ENCODE peak calls at places on chromosomes 2 and 18, in five cellular contexts. One of them, this sample, is unnamed.

GRCh38 chr18:9539283-9539682 is 64.0 kb downstream of the RALBP1 start:
- DNase-seq in body of pancreas: no peak
- DNase-seq in H54: peak; percentile 63
- DNase-seq in prostate gland: no peak
- DNase-seq in NB4: no peak
- DNase-seq in this sample: no peak

GRCh38 chr2:85601771-85602475 is 575 bp downstream of the TMEM150A start:
- DNase-seq in body of pancreas: peak; percentile 77
- DNase-seq in H54: no peak
- DNase-seq in prostate gland: peak; percentile 64
- DNase-seq in NB4: no peak
- DNase-seq in this sample: peak; percentile 73

GRCh38 chr2:149817206-149817605 is 229.6 kb upstream of the MMADHC start:
- DNase-seq in body of pancreas: no peak
- DNase-seq in H54: no peak
- DNase-seq in prostate gland: no peak
- DNase-seq in NB4: no peak
- DNase-seq in this sample: no peak

GRCh38 chr2:229129738-229130371 is 141.2 kb downstream of the PID1 start:
- DNase-seq in body of pancreas: no peak
- DNase-seq in H54: no peak
- DNase-seq in prostate gland: no peak
- DNase-seq in NB4: no peak
- DNase-seq in this sample: peak; percentile 74

GRCh38 chr2:47037678-47038077 is 117.4 kb downstream of the STPG4 start:
- DNase-seq in body of pancreas: no peak
- DNase-seq in H54: no peak
- DNase-seq in prostate gland: no peak
- DNase-seq in NB4: no peak
- DNase-seq in this sample: no peak

GRCh38 chr2:120398051-120398960 is 52.4 kb downstream of the INHBB start:
- DNase-seq in body of pancreas: no peak
- DNase-seq in H54: no peak
- DNase-seq in prostate gland: no peak
- DNase-seq in NB4: no peak
- DNase-seq in this sample: peak; percentile 1

GRCh38 chr2:176281267-176281666 is 12.0 kb downstream of the MTX2 start:
- DNase-seq in body of pancreas: no peak
- DNase-seq in H54: no peak
- DNase-seq in prostate gland: no peak
- DNase-seq in NB4: no peak
- DNase-seq in this sample: no peak

GRCh38 chr2:233386382-233387041 is 32.2 kb downstream of the DGKD start:
- DNase-seq in body of pancreas: no peak
- DNase-seq in H54: no peak
- DNase-seq in prostate gland: no peak
- DNase-seq in NB4: no peak
- DNase-seq in this sample: no peak

GRCh38 chr2:231296401-231296800 is 98.0 kb downstream of the ARMC9 start:
- DNase-seq in body of pancreas: no peak
- DNase-seq in H54: no peak
- DNase-seq in prostate gland: no peak
- DNase-seq in NB4: no peak
- DNase-seq in this sample: no peak

GRCh38 chr18:46224181-46224775 is 120.1 kb downstream of the HAUS1 start:
- DNase-seq in body of pancreas: no peak
- DNase-seq in H54: no peak
- DNase-seq in prostate gland: no peak
- DNase-seq in NB4: no peak
- DNase-seq in this sample: no peak

GRCh38 chr18:46220116-46220515 is 115.9 kb downstream of the HAUS1 start:
- DNase-seq in body of pancreas: no peak
- DNase-seq in H54: peak; percentile 16
- DNase-seq in prostate gland: no peak
- DNase-seq in NB4: no peak
- DNase-seq in this sample: no peak

GRCh38 chr18:46226461-46226860 is 122.3 kb downstream of the HAUS1 start:
- DNase-seq in body of pancreas: no peak
- DNase-seq in H54: no peak
- DNase-seq in prostate gland: no peak
- DNase-seq in NB4: no peak
- DNase-seq in this sample: no peak

GRCh38 chr18:46222093-46222492 is 117.9 kb downstream of the HAUS1 start:
- DNase-seq in body of pancreas: no peak
- DNase-seq in H54: no peak
- DNase-seq in prostate gland: no peak
- DNase-seq in NB4: no peak
- DNase-seq in this sample: no peak

DNA sequence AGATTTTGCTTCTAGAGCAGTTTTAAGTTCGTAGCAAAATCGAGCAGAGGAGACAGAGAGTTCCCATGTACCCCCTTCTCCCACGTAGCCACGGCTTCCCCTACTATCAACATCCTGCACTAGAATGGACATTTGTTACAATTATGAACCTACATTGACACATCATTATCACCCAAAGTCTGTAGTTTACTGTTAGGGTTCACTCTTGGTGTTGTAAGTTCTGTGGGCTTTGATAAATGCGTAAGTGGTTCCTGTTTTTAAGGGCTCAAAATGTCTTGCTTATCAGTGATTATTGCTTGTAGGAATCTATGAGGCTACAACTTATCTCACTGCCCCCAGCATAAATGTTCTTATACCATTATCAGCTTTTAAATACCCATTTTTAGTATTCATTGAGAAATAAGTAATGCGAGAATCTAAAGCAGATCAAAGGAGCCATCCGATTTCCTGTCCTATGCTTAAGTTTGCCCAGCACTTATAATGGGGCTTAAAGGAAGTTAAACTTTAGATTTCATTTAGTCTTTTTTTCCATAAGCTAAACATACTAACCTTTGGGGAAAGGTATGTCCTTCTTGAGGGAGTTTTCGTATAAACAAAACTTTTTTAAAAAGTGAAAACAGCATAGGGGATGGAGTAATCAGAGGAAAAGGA is 118.7 kb downstream of the HAUS1 start:
- DNase-seq in body of pancreas: no peak
- DNase-seq in H54: no peak
- DNase-seq in prostate gland: no peak
- DNase-seq in NB4: peak; percentile 57
- DNase-seq in this sample: no peak
- TF ChIP-seq POLR2A in body of pancreas: no peak
- TF ChIP-seq POLR2A in H54: no peak
- TF ChIP-seq POLR2A in prostate gland: no peak
- TF ChIP-seq POLR2A in NB4: no peak
- TF ChIP-seq POLR2A in this sample: no peak

GRCh38 chr18:76495435-76496199 is 575 bp upstream of the ZNF516 start:
- DNase-seq in body of pancreas: no peak
- DNase-seq in H54: no peak
- DNase-seq in prostate gland: no peak
- DNase-seq in NB4: peak; percentile 86
- DNase-seq in this sample: peak; percentile 57
- TF ChIP-seq POLR2A in body of pancreas: peak; percentile 62
- TF ChIP-seq POLR2A in H54: no peak
- TF ChIP-seq POLR2A in prostate gland: peak; percentile 41
- TF ChIP-seq POLR2A in NB4: peak; percentile 69
- TF ChIP-seq POLR2A in this sample: peak; percentile 57

GRCh38 chr2:152421521-152422367 is 86.8 kb downstream of the FMNL2 start:
- DNase-seq in body of pancreas: peak; percentile 49
- DNase-seq in H54: peak; percentile 44
- DNase-seq in prostate gland: peak; percentile 56
- DNase-seq in NB4: peak; percentile 91
- DNase-seq in this sample: peak; percentile 48
- TF ChIP-seq POLR2A in body of pancreas: no peak
- TF ChIP-seq POLR2A in H54: no peak
- TF ChIP-seq POLR2A in prostate gland: peak; percentile 27
- TF ChIP-seq POLR2A in NB4: no peak
- TF ChIP-seq POLR2A in this sample: no peak

DNA sequence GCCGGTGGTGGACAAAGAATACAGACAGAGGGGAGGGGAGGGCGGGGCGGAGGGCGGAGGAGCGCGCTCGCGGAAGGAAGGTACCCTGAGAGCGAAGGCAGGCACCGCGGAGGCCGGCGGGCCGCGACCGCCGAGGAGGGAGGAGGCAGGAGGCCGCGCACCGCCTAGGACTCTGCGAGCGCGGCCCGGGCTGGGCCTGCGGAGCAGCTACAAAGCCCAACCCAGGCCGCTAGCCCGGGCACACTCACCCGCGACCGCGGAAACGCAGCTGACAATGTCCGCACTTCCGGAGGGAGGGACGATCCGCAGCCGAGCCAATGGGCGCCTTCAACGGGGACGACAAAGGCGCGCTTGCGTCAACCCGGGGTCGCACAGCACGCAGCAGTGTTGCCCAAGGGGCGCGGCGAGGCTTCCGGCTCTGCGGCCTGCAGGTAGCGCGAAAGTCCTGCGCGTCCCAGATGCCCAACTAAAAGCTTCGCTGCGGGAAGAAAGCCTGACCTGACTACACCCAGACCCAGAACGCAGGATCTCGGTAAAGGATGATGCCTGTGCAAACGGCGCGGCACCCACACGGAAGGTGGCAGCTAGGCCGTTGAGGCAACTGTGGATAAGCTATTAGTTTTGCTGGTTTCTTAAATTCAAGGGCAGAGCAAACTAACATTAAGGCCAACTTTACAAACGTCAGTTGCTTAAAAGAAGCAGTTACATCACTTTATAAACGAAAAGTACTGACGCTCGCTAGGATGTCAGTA is at the start of gene C18orf32:
- DNase-seq in body of pancreas: peak; percentile 94
- DNase-seq in H54: peak; percentile 68
- DNase-seq in prostate gland: peak; percentile 90
- DNase-seq in NB4: peak; percentile 97
- DNase-seq in this sample: peak; percentile 97
- TF ChIP-seq POLR2A in body of pancreas: peak; percentile 91
- TF ChIP-seq POLR2A in H54: peak; percentile 59
- TF ChIP-seq POLR2A in prostate gland: peak; percentile 91
- TF ChIP-seq POLR2A in NB4: peak; percentile 77
- TF ChIP-seq POLR2A in this sample: peak; percentile 97

GRCh38 chr2:96140941-96141623 is 2.8 kb upstream of the ASTL start:
- DNase-seq in body of pancreas: no peak
- DNase-seq in H54: no peak
- DNase-seq in prostate gland: no peak
- DNase-seq in NB4: no peak
- DNase-seq in this sample: no peak

GRCh38 chr2:96144481-96145027 is 686 bp downstream of the DUSP2 start:
- DNase-seq in body of pancreas: peak; percentile 48
- DNase-seq in H54: no peak
- DNase-seq in prostate gland: peak; percentile 14
- DNase-seq in NB4: peak; percentile 64
- DNase-seq in this sample: peak; percentile 52

GRCh38 chr2:96143848-96144480 is 1.3 kb downstream of the DUSP2 start:
- DNase-seq in body of pancreas: no peak
- DNase-seq in H54: no peak
- DNase-seq in prostate gland: no peak
- DNase-seq in NB4: peak; percentile 58
- DNase-seq in this sample: peak; percentile 36

GRCh38 chr2:96143231-96143847 is 1.9 kb downstream of the DUSP2 start:
- DNase-seq in body of pancreas: no peak
- DNase-seq in H54: no peak
- DNase-seq in prostate gland: no peak
- DNase-seq in NB4: no peak
- DNase-seq in this sample: no peak

DNA sequence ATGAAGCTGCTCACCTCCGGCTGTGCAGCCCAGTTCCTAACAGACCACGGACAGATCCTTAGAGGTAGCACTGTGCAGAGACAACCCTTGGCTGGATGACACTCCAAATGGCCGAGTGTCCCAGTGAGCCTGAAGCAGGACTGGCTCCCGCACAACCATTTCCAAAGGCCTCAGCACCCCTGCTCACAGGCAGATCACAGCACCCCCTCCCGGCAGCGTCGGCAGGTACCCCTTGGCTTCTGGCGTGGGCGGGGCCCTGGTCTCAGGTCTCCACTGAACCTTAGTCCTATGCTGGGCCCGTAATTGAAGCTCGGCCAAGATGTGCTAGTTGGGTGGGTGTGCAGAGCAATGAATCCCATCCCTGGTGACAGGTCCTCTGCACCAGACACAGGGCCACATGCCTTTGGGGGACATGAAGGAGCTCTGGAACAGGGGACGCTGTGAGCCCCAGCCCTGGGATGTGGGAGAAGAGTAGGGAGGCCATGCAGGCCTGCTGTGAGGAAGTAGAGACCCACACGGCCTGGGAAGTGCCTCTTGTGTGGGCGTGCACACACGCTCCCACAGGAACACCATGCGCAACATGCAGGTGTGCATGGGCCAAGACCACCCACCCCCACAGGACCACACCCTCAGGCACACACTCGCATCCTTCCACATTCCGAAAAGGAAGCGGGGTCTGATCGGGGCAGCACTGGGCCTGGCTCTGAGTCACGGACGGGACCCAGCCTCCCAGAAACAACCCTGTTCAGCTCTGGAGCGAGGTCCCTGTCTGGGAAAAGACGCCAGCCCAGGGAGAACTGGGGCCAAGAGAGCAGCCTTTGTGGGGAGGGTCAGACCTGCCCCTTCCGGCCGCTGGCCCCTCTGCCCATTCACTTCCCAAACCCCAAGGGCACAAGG is 2.8 kb downstream of the DUSP2 start:
- DNase-seq in body of pancreas: no peak
- DNase-seq in H54: no peak
- DNase-seq in prostate gland: no peak
- DNase-seq in NB4: peak; percentile 40
- DNase-seq in this sample: peak; percentile 33
- TF ChIP-seq POLR2A in body of pancreas: no peak
- TF ChIP-seq POLR2A in H54: no peak
- TF ChIP-seq POLR2A in prostate gland: no peak
- TF ChIP-seq POLR2A in NB4: no peak
- TF ChIP-seq POLR2A in this sample: peak; percentile 16

GRCh38 chr2:218570850-218571249 is 2.2 kb downstream of the CNOT9 start:
- DNase-seq in body of pancreas: no peak
- DNase-seq in H54: no peak
- DNase-seq in prostate gland: no peak
- DNase-seq in NB4: no peak
- DNase-seq in this sample: no peak
- TF ChIP-seq POLR2A in body of pancreas: no peak
- TF ChIP-seq POLR2A in H54: no peak
- TF ChIP-seq POLR2A in prostate gland: no peak
- TF ChIP-seq POLR2A in NB4: no peak
- TF ChIP-seq POLR2A in this sample: no peak

This sample was measured in transverse colon.